ENCODE peak calls at places on chromosomes 16 and 17, in ten cellular contexts. B is heart left ventricle; A is prostate gland; V is effector memory CD8-positive, alpha-beta T cell; Y is endodermal cell; K is CD4-positive, CD25-positive, alpha-beta regulatory T cell; J is upper lobe of right lung; N is AG04450; M is fibroblast of lung; D is fibroblast of the aortic adventitia. O is an unnamed sample.
A peak's percentile ranks its signal among the peaks of the same experiment; 100 is the strongest.

GRCh38 chr17:16283705-16284104 is 66.7 kb downstream of the PIGL start:
- DNase-seq in K (no peak), D (peak; percentile 80), J (no peak), V (no peak), N (no peak), A (no peak), B (no peak), M (peak; percentile 89), Y (no peak), O (no peak)

GRCh38 chr16:10824111-10824893 is 5.7 kb upstream of the TVP23A start:
- DNase-seq in N (no peak), B (no peak), M (no peak), D (no peak), A (peak; percentile 59), K (no peak), V (no peak), J (peak; percentile 81), Y (no peak), O (no peak)

GRCh38 chr16:67847064-67847861 is at the start of gene CENPT:
- DNase-seq in M (peak; percentile 87), K (peak; percentile 72), N (no peak), D (peak; percentile 61), J (peak; percentile 90), V (no peak), Y (peak; percentile 75), A (peak; percentile 51), B (no peak), O (no peak)

GRCh38 chr17:76260220-76260619 is 4.9 kb upstream of the UBALD2 start:
- DNase-seq in A (no peak), Y (no peak), V (no peak), B (no peak), N (no peak), K (no peak), J (no peak), M (no peak), D (no peak), O (no peak)

GRCh38 chr17:67044016-67044772 is at the start of gene CACNG1:
- DNase-seq in M (no peak), V (no peak), Y (no peak), A (no peak), D (no peak), B (no peak), K (no peak), N (no peak), J (no peak), O (no peak)

GRCh38 chr16:57999366-57999970 is 1.0 kb downstream of the ZNF319 start:
- DNase-seq in K (peak; percentile 70), V (peak; percentile 20), B (no peak), M (peak; percentile 40), A (no peak), J (no peak), D (no peak), Y (peak; percentile 67), N (no peak), O (peak; percentile 20)

GRCh38 chr17:50637829-50638571 is 3.3 kb downstream of the ABCC3 start:
- DNase-seq in M (no peak), A (no peak), B (no peak), D (no peak), Y (no peak), N (no peak), K (no peak), J (no peak), V (no peak), O (no peak)

GRCh38 chr16:1159973-1160772 is 7.3 kb downstream of the CACNA1H start:
- DNase-seq in N (no peak), J (no peak), Y (no peak), D (no peak), B (peak; percentile 43), V (no peak), A (peak; percentile 81), K (no peak), M (no peak), O (no peak)

GRCh38 chr17:12277827-12278226 is 257.1 kb downstream of the MAP2K4 start:
- DNase-seq in M (no peak), K (no peak), B (no peak), A (no peak), V (no peak), N (no peak), Y (no peak), D (no peak), J (no peak), O (no peak)

GRCh38 chr16:67260426-67261063 is 11.8 kb downstream of the SLC9A5 start:
- DNase-seq in J (no peak), Y (peak; percentile 75), K (peak; percentile 46), B (no peak), V (no peak), N (no peak), A (peak; percentile 49), M (peak; percentile 56), D (peak; percentile 81), O (no peak)

O was measured in immature natural killer cell.